ENCODE peak calls at places on chromosomes 4 and X, in five cellular contexts. L is upper lobe of left lung, Z is NCI-H1105 treated with DMSO at 0.1 percent for 48 hours, V is fibroblast of pulmonary artery, T is Calu3. S is an unnamed sample.

GRCh38 chr4:132651193-132651592 is 497.9 kb upstream of the PCDH10 start:
- DNase-seq in L (no peak), Z (no peak), V (no peak), T (no peak), S (no peak)

GRCh38 chrX:74063426-74064155 is 240.4 kb upstream of the ZCCHC13 start:
- DNase-seq in L (no peak), Z (no peak), V (no peak), T (no peak), S (no peak)

GRCh38 chr4:46388860-46389259 is 1.1 kb downstream of the GABRA2 start:
- DNase-seq in L (no peak), Z (peak; percentile 21), V (no peak), T (no peak), S (no peak)

GRCh38 chrX:48938721-48939416 is 18.5 kb downstream of the OTUD5 start:
- DNase-seq in L (no peak), Z (no peak), V (no peak), T (no peak), S (no peak)

GRCh38 chr4:37928896-37929537 is 31.2 kb upstream of the PTTG2 start:
- DNase-seq in L (no peak), Z (no peak), V (no peak), T (no peak), S (no peak)

GRCh38 chr4:81609844-81610243 is 138.1 kb upstream of the RASGEF1B start:
- DNase-seq in L (no peak), Z (peak; percentile 42), V (no peak), T (no peak), S (no peak)

GRCh38 chr4:138050601-138051000 is 191.5 kb downstream of the SLC7A11 start:
- DNase-seq in L (no peak), Z (no peak), V (no peak), T (no peak), S (peak; percentile 3)

GRCh38 chrX:97401154-97401553 is 517.4 kb downstream of the RPA4 start:
- DNase-seq in L (no peak), Z (no peak), V (no peak), T (no peak), S (no peak)

GRCh38 chr4:20253272-20253798 is 1.6 kb downstream of the SLIT2 start:
- DNase-seq in L (no peak), Z (no peak), V (no peak), T (no peak), S (no peak)

GRCh38 chrX:37291924-37292323 is 57.2 kb upstream of the PRRG1 start:
- DNase-seq in L (no peak), Z (no peak), V (no peak), T (no peak), S (no peak)

GRCh38 chrX:40449956-40450701 is 130.6 kb upstream of the ATP6AP2 start:
- DNase-seq in L (no peak), Z (no peak), V (no peak), T (no peak), S (no peak)

GRCh38 chrX:153886915-153887314 is 942 bp upstream of the L1CAM start:
- DNase-seq in L (no peak), Z (no peak), V (no peak), T (no peak), S (no peak)

S was measured in NCI-H146.